ENCODE peak calls at places on chromosome 4, in four cellular contexts. V, S, D and O are unnamed samples. For H3K36me3, the result is how much of the 10 kb centered on the place peaks cover.

GRCh38 chr4:148834804-148835598 is 392.8 kb upstream of the NR3C2 start:
- DNase-seq in S (peak), V (peak), D (no peak), O (no peak)

GRCh38 chr4:15444879-15445576 is 17.2 kb downstream of the C1QTNF7 start:
- DNase-seq in S (no peak), V (peak), D (no peak), O (no peak)

GRCh38 chr4:76447326-76447954 is 12.4 kb downstream of the SHROOM3 start:
- DNase-seq in S (no peak), D (no peak), V (peak), O (no peak)

GRCh38 chr4:10810411-10810810 is 125.8 kb upstream of the CLNK start:
- DNase-seq in V (no peak), S (no peak), D (no peak), O (no peak)

GRCh38 chr4:25098964-25099843 is 61.0 kb downstream of the SEPSECS start:
- DNase-seq in D (peak), S (no peak), V (peak), O (no peak)

GRCh38 chr4:56786955-56787354 is 34.5 kb downstream of the SPINK2 start:
- DNase-seq in S (peak), V (peak), D (peak), O (no peak)

GRCh38 chr4:103168993-103169392 is 29.1 kb downstream of the CENPE start:
- DNase-seq in S (no peak), D (no peak), V (no peak), O (no peak)

GRCh38 chr4:94978904-94979303 is 221.1 kb downstream of the BMPR1B start:
- DNase-seq in V (peak), D (no peak), S (no peak), O (no peak)

GRCh38 chr4:57139783-57140182 is 29.6 kb upstream of the IGFBP7 start:
- DNase-seq in D (no peak), S (no peak), V (no peak), O (no peak)

GRCh38 chr4:16157609-16158503 is 68.4 kb downstream of the TAPT1 start:
- DNase-seq in V (no peak), D (no peak), S (no peak), O (no peak)

GRCh38 chr4:86586160-86586572 is 7.9 kb upstream of the PTPN13 start:
- DNase-seq in V (peak), D (no peak), S (no peak), O (peak)

GRCh38 chr4:123503698-123504389 is 107.2 kb downstream of the SPRY1 start:
- DNase-seq in S (no peak), D (no peak), V (no peak), O (no peak)

GRCh38 chr4:13562876-13563275 is 18.6 kb upstream of the NKX3-2 start:
- DNase-seq in S (no peak), D (no peak), V (no peak), O (no peak)

GRCh38 chr4:168867128-168867527 is 142.9 kb downstream of the CBR4 start:
- DNase-seq in S (no peak), V (no peak), D (no peak), O (no peak)

GRCh38 chr4:153114771-153115321 is 89.4 kb upstream of the TRIM2 start:
- DNase-seq in S (no peak), V (peak), D (no peak), O (peak)

GRCh38 chr4:74235135-74235534 is 73.1 kb upstream of the EPGN start:
- DNase-seq in S (no peak), V (no peak), D (no peak), O (no peak)

GRCh38 chr4:143554728-143555597 is 41.5 kb downstream of the SMARCA5 start:
- DNase-seq in S (no peak), D (no peak), V (no peak), O (no peak)

GRCh38 chr4:112517067-112517588 is 1.1 kb upstream of the NEUROG2 start:
- DNase-seq in S (no peak), D (no peak), V (no peak), O (no peak)

GRCh38 chr4:149031399-149031798 is 589.2 kb upstream of the NR3C2 start:
- DNase-seq in S (no peak), V (peak), D (no peak), O (no peak)

GRCh38 chr4:140595065-140595464 is 26.3 kb upstream of the UCP1 start:
- DNase-seq in V (peak), S (no peak), D (no peak), O (no peak)

GRCh38 chr4:152696764-152697250 is 17.0 kb upstream of the TMEM154 start:
- DNase-seq in S (no peak), V (peak), D (no peak), O (peak)

GRCh38 chr4:36081185-36081584 is 163.1 kb downstream of the ARAP2 start:
- DNase-seq in D (no peak), S (no peak), V (no peak), O (no peak)

GRCh38 chr4:169270810-169271691 is at the start of gene SH3RF1:
- DNase-seq in D (peak), V (peak), S (peak), O (no peak)

GRCh38 chr4:67014592-67014991 is 530.7 kb downstream of the CENPC start:
- DNase-seq in V (no peak), D (no peak), S (no peak), O (no peak)

GRCh38 chr4:124167602-124168001 is 544.9 kb downstream of the ANKRD50 start:
- DNase-seq in V (peak), S (no peak), D (no peak), O (no peak)

GRCh38 chr4:140875751-140876389 is 119.7 kb upstream of the TBC1D9 start:
- DNase-seq in S (no peak), V (no peak), D (no peak), O (no peak)

GRCh38 chr4:113153529-113154101 is 104.2 kb downstream of the ANK2 start:
- DNase-seq in S (no peak), V (peak), D (no peak), O (no peak)

GRCh38 chr4:82428969-82429727 is 1.1 kb downstream of the HNRNPDL start:
- DNase-seq in S (peak), V (peak), D (peak), O (no peak)

GRCh38 chr4:186838295-186838694 is 114.6 kb upstream of the FAT1 start:
- DNase-seq in D (no peak), V (no peak), S (no peak), O (no peak)

GRCh38 chr4:47877204-47877603 is 37.2 kb downstream of the NFXL1 start:
- DNase-seq in V (no peak), D (no peak), S (no peak), O (no peak)
- H3K36me3 ChIP-seq in V (half or more), D (under half), S (half or more), O (under half)

DNA sequence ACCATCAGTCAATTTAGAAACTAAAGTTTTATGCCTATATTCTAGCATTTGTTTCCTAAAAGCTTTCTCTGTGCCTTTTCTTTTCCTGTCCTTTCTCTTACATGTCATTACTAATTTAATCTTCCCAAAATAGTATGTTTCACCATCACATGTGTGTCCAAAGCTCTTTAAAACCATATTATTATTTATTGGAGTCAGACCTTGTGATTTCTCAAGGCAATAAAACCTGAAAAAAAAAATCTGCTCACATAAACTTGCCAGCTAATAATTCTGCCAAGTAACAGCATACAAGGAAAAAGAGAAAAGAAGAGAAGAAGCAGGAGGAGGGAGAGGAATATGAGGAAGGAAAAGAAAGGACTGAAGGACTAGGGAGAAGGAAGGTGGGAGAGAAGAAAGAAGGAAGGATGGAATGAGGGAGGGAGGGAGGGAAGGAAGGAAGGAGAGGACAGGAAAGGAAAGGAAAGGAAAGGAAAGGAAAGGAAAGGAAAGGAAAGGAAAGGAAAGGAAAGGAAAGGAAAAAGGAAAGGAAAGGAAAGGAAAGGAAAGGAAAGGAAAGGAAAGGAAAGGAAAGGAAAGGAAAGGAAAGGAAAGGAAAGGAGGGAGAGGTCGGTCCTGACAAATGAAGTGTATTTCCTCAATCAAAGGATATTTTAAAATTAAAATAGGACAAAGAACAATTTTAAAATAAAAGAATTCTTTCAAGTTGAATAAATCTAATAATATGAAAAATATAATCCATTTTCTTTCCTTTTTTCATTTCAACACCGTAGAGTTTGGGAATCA is 57.4 kb downstream of the ANTXR2 start:
- DNase-seq in V (no peak), D (no peak), S (no peak), O (no peak)
- H3K36me3 ChIP-seq in V (under half), D (under half), S (under half), O (under half)

GRCh38 chr4:3217771-3218170 is 31.2 kb upstream of the MSANTD1 start:
- DNase-seq in S (peak), V (no peak), D (no peak), O (no peak)

GRCh38 chr4:3221996-3222395 is 27.0 kb upstream of the MSANTD1 start:
- DNase-seq in D (no peak), V (no peak), S (peak), O (no peak)

GRCh38 chr4:3218824-3219760 is 29.9 kb upstream of the MSANTD1 start:
- DNase-seq in V (no peak), D (no peak), S (peak), O (no peak)

GRCh38 chr4:3220586-3221494 is 28.1 kb upstream of the MSANTD1 start:
- DNase-seq in D (no peak), V (no peak), S (peak), O (no peak)

DNA sequence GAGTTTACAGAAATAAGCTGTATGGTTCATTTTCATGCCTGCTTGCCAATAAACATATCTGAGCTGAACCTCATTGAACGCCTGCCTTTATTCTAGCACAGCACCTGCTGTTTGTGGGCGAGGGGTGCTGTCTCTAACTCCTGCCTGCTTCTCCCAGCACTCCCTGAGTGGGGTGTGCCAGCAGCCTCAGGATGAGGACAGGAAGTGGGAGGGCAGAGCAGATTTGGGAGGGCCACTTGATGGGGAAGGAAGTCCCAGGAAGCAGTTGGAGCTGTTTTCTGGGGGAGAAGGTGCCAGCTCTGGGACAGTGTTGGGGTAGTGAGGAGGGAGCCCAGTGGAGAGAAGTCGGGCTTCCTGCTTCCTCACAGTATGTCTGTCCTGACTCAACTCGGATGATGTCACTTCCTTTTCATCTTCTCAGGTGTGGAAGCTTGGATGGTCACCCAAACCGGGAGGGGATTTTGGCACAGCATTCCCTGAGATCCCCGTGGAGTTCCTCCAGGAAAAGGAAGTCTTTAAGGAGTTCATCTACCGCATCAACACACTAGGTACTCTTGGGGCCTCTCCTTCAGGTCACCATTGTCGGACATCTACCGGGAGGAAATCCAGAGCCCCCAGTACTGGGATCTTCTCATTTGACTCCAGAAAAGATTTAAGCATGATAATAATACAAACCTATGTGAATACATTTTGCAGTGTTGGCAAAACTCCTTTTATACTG is 29.0 kb upstream of the MSANTD1 start:
- DNase-seq in S (peak), V (no peak), D (no peak), O (no peak)
- H3K36me3 ChIP-seq in S (half or more), V (under half), D (under half), O (under half)

GRCh38 chr4:8602686-8603430 is 10.3 kb downstream of the CPZ start:
- DNase-seq in S (no peak), D (no peak), V (no peak), O (no peak)
- H3K36me3 ChIP-seq in S (under half), D (under half), V (under half), O (under half)

DNA sequence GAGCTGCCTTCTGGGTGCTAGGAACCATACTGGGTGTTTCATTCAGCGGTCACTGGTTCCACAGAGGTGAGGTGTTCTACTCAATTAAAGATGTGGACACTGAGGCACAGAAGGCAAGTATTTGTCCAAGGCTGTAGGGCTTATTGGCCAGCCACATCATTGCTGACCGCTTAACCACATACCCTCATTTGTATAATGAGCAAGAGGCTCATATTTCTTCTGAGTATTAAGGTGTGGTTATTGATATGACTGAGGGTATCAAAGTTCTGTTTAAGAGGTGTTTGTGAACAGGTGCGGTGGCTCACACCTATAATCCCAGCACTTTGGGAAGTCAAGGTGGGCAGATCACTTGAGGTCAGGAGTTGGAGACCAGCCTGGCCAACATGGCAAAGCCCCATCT is 14.3 kb downstream of the RNF4 start:
- DNase-seq in V (no peak), D (no peak), S (no peak), O (no peak)
- H3K36me3 ChIP-seq in V (under half), D (under half), S (under half), O (under half)

GRCh38 chr4:48421101-48421500 is 62.0 kb upstream of the SLC10A4 start:
- DNase-seq in D (no peak), V (no peak), S (no peak), O (no peak)

DNA sequence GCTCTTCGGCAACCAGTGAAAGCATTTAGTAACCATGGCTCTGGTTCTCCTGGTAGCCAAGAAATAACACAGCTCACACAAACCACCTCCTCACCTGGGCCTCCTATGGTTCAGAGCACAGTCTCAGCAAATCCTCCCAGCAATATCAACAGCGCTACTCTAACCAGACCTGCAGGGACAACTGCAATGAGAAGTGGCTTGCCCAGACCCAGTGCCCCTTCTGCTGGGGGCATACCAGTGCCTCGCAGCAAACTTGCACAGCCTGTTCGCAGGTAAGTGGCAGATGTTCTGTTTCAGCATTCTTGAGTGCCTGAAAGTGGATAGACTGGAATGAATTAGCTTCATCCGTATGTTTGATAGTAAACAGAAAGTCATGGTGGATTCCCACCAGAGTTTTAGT is 63.0 kb upstream of the SLC10A4 start:
- DNase-seq in S (no peak), V (no peak), D (no peak), O (no peak)
- H3K36me3 ChIP-seq in S (under half), V (under half), D (under half), O (under half)

DNA sequence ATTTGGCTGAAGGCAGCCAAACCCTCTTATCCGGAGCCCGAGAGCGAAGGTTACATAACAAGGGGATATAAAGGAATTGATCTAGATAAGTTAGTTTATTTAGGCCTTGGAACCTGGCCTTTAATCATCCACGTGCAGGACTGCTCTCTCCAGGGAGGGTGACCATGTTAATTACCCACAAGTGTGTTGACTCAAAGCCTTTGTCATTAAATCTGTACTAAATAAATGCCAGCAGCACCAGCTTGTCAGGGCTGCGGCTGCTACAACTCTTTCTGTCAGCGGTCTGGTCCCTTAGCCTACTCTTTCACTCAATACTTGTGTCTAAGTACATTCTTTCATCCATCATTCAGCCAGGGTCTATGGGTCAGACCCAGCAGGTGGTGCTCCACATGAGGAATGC is 206.1 kb downstream of the TBCK start:
- DNase-seq in S (no peak), D (no peak), V (no peak), O (no peak)
- H3K36me3 ChIP-seq in S (under half), D (under half), V (under half), O (under half)

DNA sequence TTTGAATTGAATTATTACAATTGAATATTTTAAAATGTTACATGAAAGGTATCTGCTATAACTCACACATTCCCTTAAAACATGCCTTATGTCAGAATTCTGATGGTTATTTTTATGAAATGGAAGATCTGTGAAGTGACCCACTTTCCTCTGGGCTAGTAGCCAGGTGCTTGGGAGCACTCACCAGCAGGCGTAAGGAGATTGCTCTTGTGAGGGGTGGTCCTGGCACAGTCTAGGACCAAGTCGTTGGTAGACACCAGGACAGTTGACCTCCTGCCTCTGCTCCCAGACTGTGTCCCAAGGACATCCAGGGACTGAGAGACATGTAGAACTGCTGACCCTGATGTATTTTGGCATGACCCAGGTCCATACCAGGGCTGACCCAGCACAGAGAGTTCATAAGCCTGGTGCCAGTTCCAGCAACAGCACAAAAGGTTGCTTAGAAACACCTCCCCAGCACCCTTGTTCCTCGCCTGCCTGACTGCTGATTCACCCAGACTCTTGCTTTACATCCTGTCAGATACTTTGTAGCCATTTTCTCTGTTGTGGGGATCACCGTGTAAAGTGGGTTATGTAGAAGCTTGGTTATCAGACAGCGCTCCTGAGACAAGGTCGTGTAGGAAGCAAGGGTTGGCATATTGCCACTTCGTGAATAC is 48.5 kb downstream of the NELFA start:
- DNase-seq in V (no peak), S (no peak), D (no peak), O (no peak)
- H3K36me3 ChIP-seq in V (under half), S (half or more), D (under half), O (half or more)

DNA sequence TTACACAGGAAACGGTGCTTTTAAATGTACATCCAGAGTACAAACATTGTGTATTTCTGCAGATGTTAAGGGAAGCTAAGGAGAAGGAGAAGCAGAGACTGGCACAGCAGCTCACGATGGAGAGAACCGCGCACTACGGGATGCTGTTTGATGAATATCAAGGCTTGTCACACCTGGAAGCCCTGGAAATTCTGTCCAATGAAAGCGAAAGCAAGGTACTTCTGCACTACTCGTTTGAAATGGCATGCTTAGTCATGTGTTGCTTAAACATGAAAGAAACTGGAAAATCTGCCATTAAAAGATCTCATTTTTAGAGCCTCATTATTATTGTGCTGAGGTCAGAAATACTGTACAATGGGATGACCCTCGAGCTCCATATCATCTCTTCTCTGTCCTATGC is 47.3 kb downstream of the FAM114A1 start:
- DNase-seq in V (no peak), D (no peak), S (no peak), O (no peak)
- H3K36me3 ChIP-seq in V (under half), D (under half), S (half or more), O (under half)